ENCODE peak calls at places on chromosomes 4 and X, in five cellular contexts. M is LoVo, N is T-cell, L is RKO, U is fibroblast of the conjunctiva. P is an unnamed sample.

GRCh38 chr4:169024762-169025161 is 14.7 kb upstream of the CBR4 start:
- DNase-seq in M (peak), N (no peak), L (peak), U (peak), P (no peak)

GRCh38 chr4:118787844-118788380 is 48.0 kb downstream of the SEC24D start:
- DNase-seq in M (no peak), N (no peak), L (no peak), U (no peak), P (no peak)

GRCh38 chr4:1574601-1575417 is 109.3 kb downstream of the FAM53A start:
- DNase-seq in M (no peak), N (no peak), L (no peak), U (no peak), P (no peak)

GRCh38 chr4:15963001-15963451 is at the start of gene FGFBP2:
- DNase-seq in M (peak), N (peak), L (peak), U (peak), P (peak)

GRCh38 chrX:50081282-50081955 is 119.4 kb downstream of the AKAP4 start:
- DNase-seq in M (no peak), N (no peak), L (peak), U (no peak), P (no peak)

GRCh38 chr4:161438096-161438495 is 725.7 kb downstream of the FSTL5 start:
- DNase-seq in M (no peak), N (no peak), L (no peak), U (no peak), P (no peak)

GRCh38 chr4:1967512-1968149 is 41.1 kb downstream of the NELFA start:
- DNase-seq in M (no peak), N (no peak), L (no peak), U (no peak), P (no peak)

GRCh38 chrX:7706032-7706431 is 136.9 kb upstream of the VCX start:
- DNase-seq in M (no peak), N (no peak), L (peak), U (no peak), P (no peak)

GRCh38 chrX:29662101-29662500 is 553.3 kb upstream of the MAGEB2 start:
- DNase-seq in M (peak), N (no peak), L (peak), U (no peak), P (no peak)

GRCh38 chr4:42824278-42824977 is 68.1 kb upstream of the GRXCR1 start:
- DNase-seq in M (no peak), N (no peak), L (no peak), U (no peak), P (no peak)

GRCh38 chr4:58732973-58733372 is 1622.8 kb upstream of the IGFBP7 start:
- DNase-seq in M (no peak), N (no peak), L (peak), U (no peak), P (no peak)

GRCh38 chr4:10656988-10657387 is 27.6 kb downstream of the CLNK start:
- DNase-seq in M (peak), N (no peak), L (no peak), U (no peak), P (peak)

GRCh38 chrX:38717871-38718270 is 83.4 kb upstream of the MID1IP1 start:
- DNase-seq in M (no peak), N (no peak), L (peak), U (no peak), P (no peak)